ENCODE peak calls at places on chromosome 4, in ten cellular contexts. G, F, S, K, M, T, L, J, H and O are unnamed samples.

GRCh38 chr4:51853027-51853682 is 10.2 kb downstream of the DCUN1D4 start:
- DNase-seq in G (no peak), F (no peak), S (no peak), K (no peak), M (peak), T (no peak), L (no peak), J (peak), H (no peak), O (no peak)

GRCh38 chr4:84035568-84035967 is 463.5 kb downstream of the NKX6-1 start:
- DNase-seq in G (no peak), F (no peak), S (no peak), K (no peak), M (no peak), T (no peak), L (no peak), J (no peak), H (no peak), O (no peak)

GRCh38 chr4:48082956-48083355 is 51.1 kb downstream of the TXK start:
- DNase-seq in G (no peak), F (no peak), S (no peak), K (no peak), M (no peak), T (no peak), L (no peak), J (no peak), H (no peak), O (no peak)

GRCh38 chr4:98938386-98938785 is 9.5 kb upstream of the EIF4E start:
- DNase-seq in G (no peak), F (no peak), S (no peak), K (no peak), M (no peak), T (no peak), L (no peak), J (no peak), H (no peak), O (no peak)

GRCh38 chr4:53349201-53349600 is 16.7 kb downstream of the SCFD2 start:
- DNase-seq in G (no peak), F (no peak), S (no peak), K (no peak), M (no peak), T (no peak), L (no peak), J (no peak), H (no peak), O (no peak)

GRCh38 chr4:168335621-168336020 is 17.1 kb upstream of the DDX60 start:
- DNase-seq in G (no peak), F (no peak), S (no peak), K (no peak), M (no peak), T (no peak), L (no peak), J (no peak), H (no peak), O (no peak)

GRCh38 chr4:8192748-8193738 is 6.0 kb upstream of the SH3TC1 start:
- DNase-seq in G (no peak), F (peak), S (peak), K (no peak), M (peak), T (no peak), L (peak), J (no peak), H (peak), O (no peak)

GRCh38 chr4:69524708-69525107 is 29.0 kb upstream of the UGT2B4 start:
- DNase-seq in G (no peak), F (no peak), S (no peak), K (peak), M (peak), T (no peak), L (no peak), J (no peak), H (no peak), O (no peak)

GRCh38 chr4:47791978-47792377 is 45.9 kb downstream of the CORIN start:
- DNase-seq in G (no peak), F (no peak), S (no peak), K (no peak), M (no peak), T (no peak), L (no peak), J (no peak), H (no peak), O (no peak)

GRCh38 chr4:86032476-86033022 is 327.3 kb downstream of the MAPK10 start:
- DNase-seq in G (no peak), F (no peak), S (peak), K (peak), M (no peak), T (no peak), L (no peak), J (no peak), H (no peak), O (no peak)

GRCh38 chr4:120692964-120693363 is 229.6 kb downstream of the PRDM5 start:
- DNase-seq in G (no peak), F (no peak), S (peak), K (peak), M (no peak), T (no peak), L (no peak), J (no peak), H (no peak), O (no peak)

GRCh38 chr4:16198271-16198670 is 28.0 kb downstream of the TAPT1 start:
- DNase-seq in G (no peak), F (no peak), S (no peak), K (no peak), M (no peak), T (no peak), L (no peak), J (no peak), H (no peak), O (no peak)

GRCh38 chr4:79958511-79959264 is 114.3 kb downstream of the ANTXR2 start:
- DNase-seq in G (no peak), F (no peak), S (no peak), K (no peak), M (no peak), T (no peak), L (no peak), J (no peak), H (no peak), O (no peak)

GRCh38 chr4:8182858-8183725 is 16.0 kb upstream of the SH3TC1 start:
- DNase-seq in G (peak), F (no peak), S (peak), K (peak), M (no peak), T (no peak), L (no peak), J (peak), H (no peak), O (peak)

GRCh38 chr4:91302120-91302519 is 1001.6 kb upstream of the GRID2 start:
- DNase-seq in G (no peak), F (no peak), S (no peak), K (no peak), M (no peak), T (no peak), L (no peak), J (no peak), H (no peak), O (no peak)

GRCh38 chr4:5998333-5998936 is 19.8 kb downstream of the C4orf50 start:
- DNase-seq in G (peak), F (peak), S (peak), K (peak), M (peak), T (peak), L (no peak), J (peak), H (no peak), O (peak)

GRCh38 chr4:163107754-163108153 is 58.9 kb downstream of the NAF1 start:
- DNase-seq in G (no peak), F (no peak), S (peak), K (peak), M (no peak), T (no peak), L (no peak), J (no peak), H (no peak), O (no peak)

GRCh38 chr4:176271749-176272148 is 2.7 kb upstream of the ASB5 start:
- DNase-seq in G (no peak), F (no peak), S (no peak), K (no peak), M (no peak), T (no peak), L (no peak), J (no peak), H (no peak), O (no peak)

GRCh38 chr4:141646969-141647368 is 10.6 kb downstream of the IL15 start:
- DNase-seq in G (no peak), F (no peak), S (no peak), K (no peak), M (no peak), T (no peak), L (no peak), J (no peak), H (no peak), O (no peak)

GRCh38 chr4:56106180-56106579 is 157.4 kb downstream of the CEP135 start:
- DNase-seq in G (no peak), F (no peak), S (no peak), K (no peak), M (no peak), T (no peak), L (no peak), J (no peak), H (no peak), O (no peak)

GRCh38 chr4:69689530-69690111 is 36.6 kb upstream of the UGT2A1 start:
- DNase-seq in G (no peak), F (no peak), S (peak), K (peak), M (peak), T (no peak), L (no peak), J (no peak), H (no peak), O (no peak)

GRCh38 chr4:92265798-92266197 is 38.0 kb upstream of the GRID2 start:
- DNase-seq in G (no peak), F (no peak), S (no peak), K (no peak), M (no peak), T (no peak), L (no peak), J (no peak), H (no peak), O (no peak)

GRCh38 chr4:167587361-167587760 is 353.1 kb upstream of the SPOCK3 start:
- DNase-seq in G (no peak), F (no peak), S (no peak), K (no peak), M (no peak), T (no peak), L (no peak), J (no peak), H (no peak), O (no peak)

GRCh38 chr4:3829954-3830773 is 64.0 kb downstream of the ADRA2C start:
- DNase-seq in G (no peak), F (no peak), S (no peak), K (no peak), M (no peak), T (no peak), L (no peak), J (no peak), H (no peak), O (no peak)

GRCh38 chr4:48960988-48961635 is 25.0 kb upstream of the CWH43 start:
- DNase-seq in G (no peak), F (no peak), S (peak), K (no peak), M (no peak), T (no peak), L (no peak), J (no peak), H (no peak), O (no peak)

GRCh38 chr4:25816591-25817058 is 46.2 kb downstream of the SEL1L3 start:
- DNase-seq in G (no peak), F (no peak), S (no peak), K (no peak), M (no peak), T (no peak), L (no peak), J (no peak), H (no peak), O (no peak)

GRCh38 chr4:150178161-150178560 is 99.9 kb downstream of the DCLK2 start:
- DNase-seq in G (no peak), F (no peak), S (no peak), K (peak), M (no peak), T (no peak), L (no peak), J (no peak), H (no peak), O (no peak)

GRCh38 chr4:144903953-144904711 is 193.9 kb downstream of the ANAPC10 start:
- DNase-seq in G (no peak), F (no peak), S (peak), K (peak), M (no peak), T (no peak), L (no peak), J (no peak), H (no peak), O (no peak)

GRCh38 chr4:44237643-44238042 is 211.0 kb downstream of the KCTD8 start:
- DNase-seq in G (no peak), F (no peak), S (peak), K (no peak), M (no peak), T (no peak), L (no peak), J (no peak), H (no peak), O (no peak)

GRCh38 chr4:167031534-167032156 is 202.6 kb downstream of the SPOCK3 start:
- DNase-seq in G (no peak), F (no peak), S (peak), K (no peak), M (no peak), T (no peak), L (no peak), J (no peak), H (no peak), O (no peak)

GRCh38 chr4:11158971-11159370 is 269.7 kb downstream of the HS3ST1 start:
- DNase-seq in G (no peak), F (no peak), S (peak), K (no peak), M (no peak), T (no peak), L (no peak), J (no peak), H (no peak), O (no peak)

GRCh38 chr4:73885570-73886230 is 16.5 kb downstream of the CXCL1 start:
- DNase-seq in G (no peak), F (no peak), S (no peak), K (no peak), M (no peak), T (no peak), L (no peak), J (no peak), H (no peak), O (no peak)

GRCh38 chr4:23034726-23035125 is 342.0 kb downstream of the GBA3 start:
- DNase-seq in G (no peak), F (no peak), S (no peak), K (no peak), M (no peak), T (no peak), L (no peak), J (no peak), H (no peak), O (no peak)

GRCh38 chr4:186132577-186133277 is 28.2 kb downstream of the FAM149A start:
- DNase-seq in G (no peak), F (no peak), S (peak), K (peak), M (no peak), T (no peak), L (no peak), J (no peak), H (no peak), O (no peak)

GRCh38 chr4:24975505-24975904 is 55.2 kb downstream of the LGI2 start:
- DNase-seq in G (no peak), F (no peak), S (no peak), K (no peak), M (no peak), T (no peak), L (no peak), J (no peak), H (no peak), O (no peak)

GRCh38 chr4:153448003-153448731 is 18.0 kb upstream of the TMEM131L start:
- DNase-seq in G (no peak), F (no peak), S (peak), K (no peak), M (peak), T (no peak), L (no peak), J (no peak), H (no peak), O (no peak)